ENCODE peak calls at places on chromosomes 1 and 21, in seven cellular contexts. Q is H1, B is mesenchymal stem cell, E is H9, L is mesendoderm, W is IMR-90, D is trophoblast cell. U is an unnamed sample.

GRCh38 chr1:32186077-32186476 is 6.6 kb downstream of the TXLNA start:
- DNase-seq in B (no peak), Q (no peak), W (no peak), D (no peak), E (no peak), L (peak; percentile 64), U (no peak)

GRCh38 chr1:15196807-15197530 is 43.4 kb downstream of the TMEM51 start:
- DNase-seq in Q (no peak), B (no peak), L (peak; percentile 81), D (no peak), E (peak; percentile 43), W (no peak), U (no peak)

GRCh38 chr1:3163356-3163755 is 94.4 kb downstream of the PRDM16 start:
- DNase-seq in B (no peak), L (no peak), D (no peak), Q (no peak), W (no peak), E (no peak), U (no peak)

GRCh38 chr1:10932088-10932487 is 80.4 kb upstream of the TARDBP start:
- DNase-seq in L (no peak), D (no peak), E (no peak), B (no peak), W (no peak), Q (no peak), U (no peak)

GRCh38 chr1:219567341-219567947 is 45.5 kb downstream of the ZC3H11B start:
- DNase-seq in W (peak; percentile 71), L (peak; percentile 47), D (peak; percentile 55), B (peak; percentile 61), Q (no peak), E (no peak), U (no peak)

GRCh38 chr1:26360051-26360806 is 6.3 kb upstream of the CRYBG2 start:
- DNase-seq in Q (peak; percentile 86), W (no peak), B (no peak), D (peak; percentile 84), E (peak; percentile 87), L (peak; percentile 55), U (peak; percentile 50)

GRCh38 chr1:34452451-34452850 is 275.7 kb downstream of the C1orf94 start:
- DNase-seq in D (no peak), Q (no peak), W (no peak), L (no peak), B (no peak), E (no peak), U (no peak)

GRCh38 chr1:24910210-24910609 is 19.9 kb downstream of the RUNX3 start:
- DNase-seq in D (no peak), B (no peak), L (peak; percentile 37), W (no peak), Q (no peak), E (no peak), U (no peak)

GRCh38 chr21:18772404-18772803 is 368.8 kb upstream of the TMPRSS15 start:
- DNase-seq in B (no peak), D (peak; percentile 19), E (no peak), L (no peak), Q (no peak), W (no peak), U (no peak)

GRCh38 chr1:93702102-93702827 is 20.6 kb upstream of the BCAR3 start:
- DNase-seq in D (peak; percentile 17), W (no peak), B (no peak), E (peak; percentile 10), Q (no peak), L (no peak), U (no peak)

GRCh38 chr1:25019351-25020172 is 89.5 kb upstream of the RUNX3 start:
- DNase-seq in B (no peak), W (no peak), E (peak; percentile 40), L (peak; percentile 71), D (no peak), Q (no peak), U (no peak)

GRCh38 chr21:36945496-36946138 is 20.9 kb downstream of the HLCS start:
- DNase-seq in L (no peak), W (peak; percentile 28), Q (no peak), B (no peak), E (no peak), D (no peak), U (no peak)

GRCh38 chr1:45867697-45868346 is 64.4 kb downstream of the MAST2 start:
- DNase-seq in B (no peak), W (no peak), D (no peak), E (no peak), Q (no peak), L (no peak), U (no peak)

DNA sequence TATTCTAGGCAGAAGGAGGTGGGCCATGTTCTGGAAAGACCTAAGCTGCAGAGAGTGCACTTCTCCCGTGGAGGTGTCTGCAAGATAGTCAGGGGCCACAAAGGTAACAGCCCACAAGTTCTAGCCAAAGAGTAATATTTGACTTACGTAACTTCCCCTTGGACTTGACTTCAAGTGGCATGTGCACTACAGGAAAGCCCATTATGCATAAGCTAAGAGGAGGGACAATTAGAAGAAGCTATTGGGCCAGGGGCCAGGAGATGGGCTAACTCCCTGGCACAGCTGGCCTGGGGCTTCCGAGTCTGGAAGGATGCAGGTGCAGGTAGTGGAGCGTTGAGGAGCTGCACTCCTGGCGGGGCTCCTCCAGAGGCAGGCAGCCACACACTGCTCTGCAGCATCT is 58.3 kb downstream of the ERG start:
- DNase-seq in B (no peak), Q (no peak), E (no peak), W (no peak), D (no peak), L (no peak), U (no peak)
- H3K9ac ChIP-seq in B (no peak overlapping the region), Q (no peak overlapping the region), E (no peak overlapping the region), W (no peak overlapping the region), D (no peak overlapping the region), L (no peak overlapping the region), U (no peak overlapping the region)

GRCh38 chr1:175864183-175864582 is 120.8 kb upstream of the TNR start:
- DNase-seq in D (no peak), E (no peak), B (no peak), Q (no peak), W (no peak), L (no peak), U (no peak)

GRCh38 chr1:175862418-175862817 is 119.0 kb upstream of the TNR start:
- DNase-seq in L (no peak), Q (no peak), W (no peak), E (no peak), D (no peak), B (no peak), U (no peak)

GRCh38 chr1:175864625-175865024 is 121.2 kb upstream of the TNR start:
- DNase-seq in L (no peak), E (no peak), W (no peak), Q (no peak), D (no peak), B (no peak), U (no peak)

GRCh38 chr1:175863291-175864050 is 120.1 kb upstream of the TNR start:
- DNase-seq in Q (no peak), B (no peak), L (no peak), W (no peak), E (no peak), D (no peak), U (no peak)

DNA sequence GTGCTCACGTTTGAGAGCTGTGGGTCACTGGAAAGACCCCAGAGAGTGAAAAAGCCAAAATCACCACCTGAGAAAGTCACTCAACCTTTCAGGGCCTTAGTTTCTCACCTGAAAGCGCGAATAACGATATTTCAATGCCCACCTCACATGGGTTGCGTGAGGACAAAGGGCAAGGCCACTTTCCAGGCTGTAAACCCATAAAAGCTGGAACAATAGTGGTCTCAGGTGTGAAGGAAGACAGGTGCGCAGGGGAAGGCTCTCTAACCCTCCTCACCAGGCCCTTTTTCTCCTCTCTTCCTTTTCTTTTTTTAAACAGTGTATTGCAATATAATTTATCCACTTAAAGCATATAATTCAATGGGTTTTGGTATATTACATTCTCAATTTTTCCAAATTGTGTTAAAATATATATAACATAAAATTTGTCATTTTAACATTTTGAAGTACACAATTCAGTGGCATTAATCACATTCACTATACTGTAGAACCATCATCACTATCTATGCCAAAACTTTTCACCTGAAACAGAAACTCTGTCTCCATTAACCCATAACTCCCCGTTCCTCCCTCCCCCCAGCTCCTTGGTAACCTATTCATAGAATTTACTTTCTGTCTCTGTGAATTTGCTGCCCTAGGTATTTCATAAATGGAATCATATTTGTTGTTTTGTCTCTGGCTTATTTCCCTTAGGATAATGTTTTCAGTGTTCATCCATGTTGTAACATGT is 118.4 kb upstream of the TNR start:
- DNase-seq in Q (no peak), D (no peak), W (no peak), L (no peak), B (no peak), E (no peak), U (no peak)
- H2BK5ac ChIP-seq in Q (no peak overlapping the region), D (no peak overlapping the region), W (no peak overlapping the region), L (no peak overlapping the region), B (no peak overlapping the region), E (no peak overlapping the region), U (no peak overlapping the region)

GRCh38 chr21:43755820-43756594 is 20.1 kb downstream of the CSTB start:
- DNase-seq in B (no peak), E (no peak), W (no peak), Q (no peak), D (no peak), L (no peak), U (no peak)

GRCh38 chr21:43759651-43760050 is 16.5 kb downstream of the CSTB start:
- DNase-seq in Q (no peak), B (no peak), D (no peak), E (no peak), W (no peak), L (no peak), U (no peak)

GRCh38 chr21:43757601-43758000 is 18.5 kb downstream of the CSTB start:
- DNase-seq in E (no peak), L (no peak), D (no peak), W (no peak), B (no peak), Q (no peak), U (no peak)

GRCh38 chr21:43758811-43759210 is 17.3 kb downstream of the CSTB start:
- DNase-seq in L (no peak), Q (no peak), E (no peak), D (no peak), B (no peak), W (no peak), U (no peak)

DNA sequence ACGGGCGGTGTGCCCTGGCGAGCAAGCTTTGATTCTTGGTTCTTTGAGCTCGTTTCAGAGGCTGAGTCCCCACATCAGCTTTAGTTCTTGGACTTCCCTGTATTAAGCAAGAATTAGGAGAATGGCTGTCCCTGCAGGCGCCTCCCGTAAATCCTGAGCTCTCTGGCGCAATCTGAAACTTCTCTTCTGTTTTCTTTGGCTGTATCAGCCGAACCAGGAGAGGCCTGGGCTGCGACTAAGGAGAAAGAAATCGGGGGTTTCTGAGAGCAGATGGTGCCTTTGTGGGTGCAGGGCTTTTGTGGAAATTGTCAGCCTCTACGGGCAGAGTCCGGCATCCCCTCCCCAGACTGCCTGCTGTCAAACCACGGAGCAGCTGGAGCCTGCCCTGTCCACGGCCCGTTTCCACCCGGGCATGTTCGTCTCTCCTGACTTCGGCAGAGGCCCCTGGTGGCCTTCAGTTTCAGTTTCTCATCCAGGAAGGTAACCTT is 17.9 kb downstream of the CSTB start:
- DNase-seq in W (peak; percentile 70), Q (no peak), B (peak; percentile 50), D (no peak), E (no peak), L (no peak), U (no peak)
- H3K9ac ChIP-seq in W (no peak overlapping the region), Q (no peak overlapping the region), B (peak overlapping the region; percentile 80), D (no peak overlapping the region), E (no peak overlapping the region), L (no peak overlapping the region), U (no peak overlapping the region)

GRCh38 chr1:228452194-228453021 is 34.8 kb upstream of the RNF187 start:
- DNase-seq in W (peak; percentile 25), E (no peak), Q (peak; percentile 45), D (no peak), B (peak; percentile 45), L (no peak), U (no peak)
- H2BK5ac ChIP-seq in W (no peak overlapping the region), E (no peak overlapping the region), Q (no peak overlapping the region), D (no peak overlapping the region), B (no peak overlapping the region), L (no peak overlapping the region), U (peak overlapping the region; percentile 24)